ENCODE peak calls at places on chromosome 16, in ten cellular contexts. O is lower leg skin, K is dorsolateral prefrontal cortex, Y is type B pancreatic cell, S is HFFc6, F is uterus, P is BJ, A is omental fat pad, N is ascending aorta, H is tibial artery. U is an unnamed sample.

GRCh38 chr16:4882633-4883285 is 35.5 kb downstream of the UBN1 start:
- DNase-seq in O (no peak), K (no peak), Y (no peak), S (peak; percentile 55), F (no peak), P (peak; percentile 14), A (no peak), N (no peak), H (no peak), U (no peak)

GRCh38 chr16:89170346-89171215 is 967 bp upstream of the CDH15 start:
- DNase-seq in O (no peak), K (no peak), Y (no peak), S (no peak), F (no peak), P (no peak), A (no peak), N (no peak), H (no peak), U (no peak)

GRCh38 chr16:81521141-81521626 is 76.6 kb downstream of the CMIP start:
- DNase-seq in O (no peak), K (peak; percentile 29), Y (no peak), S (no peak), F (no peak), P (no peak), A (no peak), N (peak; percentile 30), H (no peak), U (no peak)

GRCh38 chr16:354971-355441 is 2.5 kb upstream of the AXIN1 start:
- DNase-seq in O (no peak), K (no peak), Y (no peak), S (no peak), F (no peak), P (no peak), A (no peak), N (no peak), H (no peak), U (no peak)

GRCh38 chr16:11596572-11597226 is 10.0 kb upstream of the LITAF start:
- DNase-seq in O (no peak), K (no peak), Y (no peak), S (no peak), F (no peak), P (no peak), A (no peak), N (no peak), H (no peak), U (no peak)

GRCh38 chr16:50473375-50473945 is 74.7 kb upstream of the NKD1 start:
- DNase-seq in O (peak; percentile 72), K (no peak), Y (no peak), S (no peak), F (no peak), P (no peak), A (no peak), N (no peak), H (no peak), U (no peak)

GRCh38 chr16:17828012-17828411 is 357.3 kb upstream of the XYLT1 start:
- DNase-seq in O (no peak), K (no peak), Y (no peak), S (peak; percentile 84), F (no peak), P (peak; percentile 81), A (no peak), N (no peak), H (no peak), U (no peak)

GRCh38 chr16:66617010-66617434 is 12.5 kb downstream of the CMTM3 start:
- DNase-seq in O (no peak), K (no peak), Y (no peak), S (no peak), F (no peak), P (no peak), A (no peak), N (no peak), H (no peak), U (no peak)

GRCh38 chr16:57064995-57065394 is 27.4 kb upstream of the CPNE2 start:
- DNase-seq in O (no peak), K (no peak), Y (no peak), S (no peak), F (no peak), P (no peak), A (no peak), N (no peak), H (no peak), U (no peak)

GRCh38 chr16:22075776-22076175 is 16.6 kb upstream of the VWA3A start:
- DNase-seq in O (no peak), K (no peak), Y (no peak), S (peak; percentile 13), F (no peak), P (no peak), A (no peak), N (no peak), H (no peak), U (no peak)

GRCh38 chr16:80594756-80595155 is 54.0 kb downstream of the DYNLRB2 start:
- DNase-seq in O (peak; percentile 64), K (no peak), Y (no peak), S (peak; percentile 30), F (no peak), P (no peak), A (no peak), N (no peak), H (no peak), U (no peak)

GRCh38 chr16:83835972-83836566 is 28.3 kb downstream of the HSBP1 start:
- DNase-seq in O (no peak), K (no peak), Y (no peak), S (peak; percentile 49), F (no peak), P (peak; percentile 13), A (no peak), N (no peak), H (no peak), U (no peak)

DNA sequence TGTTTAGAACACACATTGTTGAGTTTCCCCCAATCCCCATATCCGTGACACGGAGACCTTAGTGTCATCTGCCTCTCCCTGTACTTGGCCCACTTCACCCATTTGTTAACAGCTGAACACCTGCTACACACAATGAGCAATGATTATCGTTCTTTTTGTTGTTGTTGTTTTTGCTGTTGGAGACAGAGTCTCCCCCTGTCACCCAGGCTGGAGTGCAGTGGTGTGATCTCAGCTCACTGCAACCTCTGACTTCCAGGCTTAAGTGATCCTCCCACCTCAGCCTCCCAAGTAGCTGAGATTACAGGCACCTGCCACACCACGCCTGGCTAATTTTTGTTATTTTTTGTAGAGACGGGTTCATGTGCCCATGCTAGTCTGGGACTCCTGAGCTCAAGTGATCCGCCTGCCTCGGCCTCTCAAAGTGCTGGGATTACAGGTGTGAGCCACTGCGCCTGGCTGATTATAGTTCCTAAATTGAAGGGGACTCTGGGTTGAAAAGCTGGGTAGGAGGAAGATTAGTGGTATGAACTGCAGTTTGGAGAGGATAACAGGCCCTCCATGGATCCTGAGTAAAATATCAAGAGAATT is 21.6 kb downstream of the NDE1 start:
- DNase-seq in O (no peak), K (no peak), Y (no peak), S (no peak), F (no peak), P (no peak), A (no peak), N (no peak), H (no peak), U (no peak)
- TF ChIP-seq CTCF in O (no peak), K (no peak), Y (no peak), S (no peak), F (no peak), P (no peak), A (no peak), N (no peak), H (no peak), U (no peak)

GRCh38 chr16:27642753-27643152 is 92.8 kb downstream of the KATNIP start:
- DNase-seq in O (no peak), K (no peak), Y (no peak), S (peak; percentile 3), F (no peak), P (no peak), A (no peak), N (no peak), H (no peak), U (no peak)
- TF ChIP-seq CTCF in O (no peak), K (peak; percentile 17), Y (peak; percentile 61), S (peak; percentile 71), F (no peak), P (peak; percentile 10), A (no peak), N (no peak), H (no peak), U (peak; percentile 13)

GRCh38 chr16:55120408-55120807 is 189.7 kb downstream of the IRX5 start:
- DNase-seq in O (no peak), K (no peak), Y (no peak), S (no peak), F (no peak), P (no peak), A (no peak), N (no peak), H (no peak), U (no peak)
- TF ChIP-seq CTCF in O (no peak), K (no peak), Y (peak; percentile 41), S (no peak), F (no peak), P (no peak), A (no peak), N (no peak), H (no peak), U (peak; percentile 15)

DNA sequence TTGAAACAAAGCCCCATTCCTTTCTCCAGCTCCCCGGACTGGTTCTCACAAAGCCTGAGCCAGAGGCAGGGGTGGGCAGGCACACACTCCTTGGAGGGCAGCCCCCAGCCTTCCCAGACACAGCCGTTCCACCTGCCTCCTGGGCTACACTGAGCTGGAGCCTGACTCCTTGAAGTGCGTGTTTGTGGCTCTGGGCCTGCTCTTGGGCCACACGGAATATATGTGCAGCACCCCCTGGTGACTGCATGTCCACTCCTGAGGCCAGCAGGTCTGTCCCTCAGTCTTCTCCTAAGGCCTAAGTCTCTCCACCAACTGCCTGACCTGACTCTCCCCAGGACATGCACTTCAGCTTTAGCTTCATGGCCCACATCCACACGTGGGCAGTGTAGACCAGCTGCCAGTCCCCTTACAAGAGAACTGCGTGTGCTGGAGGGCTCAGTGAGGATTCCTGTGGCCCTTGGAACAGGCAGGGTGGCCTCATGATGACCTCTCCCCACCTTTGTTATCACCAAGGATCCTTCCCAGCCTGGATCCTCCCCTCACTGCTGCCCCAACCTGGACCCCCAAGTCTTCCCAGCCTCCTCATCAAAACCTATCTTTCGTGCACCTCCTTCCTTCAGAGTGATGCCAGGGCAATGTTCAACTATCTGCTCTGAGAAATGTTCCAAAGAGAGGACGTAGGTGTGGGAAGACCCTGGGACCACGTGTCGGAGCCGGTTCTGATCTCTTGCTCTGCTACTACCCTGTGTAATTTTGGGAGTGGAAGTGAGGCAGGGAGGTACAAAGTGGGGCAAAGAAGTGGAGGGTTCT is 12.4 kb upstream of the SLC6A2 start:
- DNase-seq in O (peak; percentile 79), K (no peak), Y (peak; percentile 55), S (peak; percentile 15), F (no peak), P (no peak), A (no peak), N (no peak), H (no peak), U (no peak)
- TF ChIP-seq CTCF in O (no peak), K (no peak), Y (no peak), S (peak; percentile 65), F (no peak), P (peak; percentile 14), A (no peak), N (no peak), H (no peak), U (no peak)

GRCh38 chr16:20510323-20510722 is 59.0 kb downstream of the ACSM2A start:
- DNase-seq in O (no peak), K (no peak), Y (no peak), S (no peak), F (no peak), P (no peak), A (no peak), N (no peak), H (no peak), U (no peak)

GRCh38 chr16:20504418-20504817 is 53.1 kb downstream of the ACSM2A start:
- DNase-seq in O (no peak), K (no peak), Y (no peak), S (no peak), F (no peak), P (no peak), A (no peak), N (no peak), H (no peak), U (no peak)

GRCh38 chr16:20507280-20507679 is 56.0 kb downstream of the ACSM2A start:
- DNase-seq in O (no peak), K (no peak), Y (no peak), S (no peak), F (no peak), P (no peak), A (no peak), N (no peak), H (no peak), U (no peak)
- TF ChIP-seq CTCF in O (no peak), K (no peak), Y (no peak), S (no peak), F (no peak), P (no peak), A (no peak), N (no peak), H (no peak), U (no peak)

U was measured in D721Med.